ENCODE peak calls at places on chromosomes 1 and 21, in four cellular contexts. One of them, this sample, is unnamed.

GRCh38 chr1:165073402-165074007 is 283.0 kb downstream of the LMX1A start:
- DNase-seq in heart right ventricle: no peak
- DNase-seq in GM23248: peak
- DNase-seq in body of pancreas: peak
- DNase-seq in this sample: no peak

GRCh38 chr1:111444031-111444430 is 5.0 kb downstream of the WDR77 start:
- DNase-seq in GM23248: no peak
- DNase-seq in body of pancreas: no peak
- DNase-seq in heart right ventricle: no peak
- DNase-seq in this sample: no peak

GRCh38 chr1:77539510-77540142 is 142.8 kb downstream of the ZZZ3 start:
- DNase-seq in GM23248: peak
- DNase-seq in heart right ventricle: peak
- DNase-seq in body of pancreas: no peak
- DNase-seq in this sample: no peak

GRCh38 chr1:175174702-175175102 is 17.9 kb downstream of the KIAA0040 start:
- DNase-seq in body of pancreas: no peak
- DNase-seq in heart right ventricle: no peak
- DNase-seq in GM23248: no peak
- DNase-seq in this sample: no peak

GRCh38 chr1:9900142-9901043 is 9.7 kb downstream of the CTNNBIP1 start:
- DNase-seq in heart right ventricle: peak
- DNase-seq in GM23248: no peak
- DNase-seq in body of pancreas: peak
- DNase-seq in this sample: peak

GRCh38 chr1:86552376-86552775 is 5.5 kb downstream of the CLCA4 start:
- DNase-seq in body of pancreas: no peak
- DNase-seq in heart right ventricle: no peak
- DNase-seq in GM23248: no peak
- DNase-seq in this sample: no peak

GRCh38 chr21:16678479-16678878 is 834.4 kb upstream of the CXADR start:
- DNase-seq in heart right ventricle: no peak
- DNase-seq in GM23248: no peak
- DNase-seq in body of pancreas: no peak
- DNase-seq in this sample: no peak

GRCh38 chr21:27104749-27105439 is 138.0 kb upstream of the ADAMTS5 start:
- DNase-seq in body of pancreas: no peak
- DNase-seq in GM23248: peak
- DNase-seq in heart right ventricle: no peak
- DNase-seq in this sample: no peak

GRCh38 chr21:46317710-46318463 is 5.8 kb downstream of the C21orf58 start:
- DNase-seq in body of pancreas: no peak
- DNase-seq in GM23248: no peak
- DNase-seq in heart right ventricle: peak
- DNase-seq in this sample: no peak

GRCh38 chr1:33181906-33182305 is at the start of gene TRIM62:
- DNase-seq in heart right ventricle: peak
- DNase-seq in GM23248: peak
- DNase-seq in body of pancreas: peak
- DNase-seq in this sample: no peak

GRCh38 chr1:101193733-101194169 is 43.1 kb upstream of the S1PR1 start:
- DNase-seq in heart right ventricle: no peak
- DNase-seq in GM23248: peak
- DNase-seq in body of pancreas: no peak
- DNase-seq in this sample: no peak

GRCh38 chr1:213464786-213465460 is 413.9 kb downstream of the RPS6KC1 start:
- DNase-seq in heart right ventricle: no peak
- DNase-seq in body of pancreas: no peak
- DNase-seq in GM23248: no peak
- DNase-seq in this sample: no peak

DNA sequence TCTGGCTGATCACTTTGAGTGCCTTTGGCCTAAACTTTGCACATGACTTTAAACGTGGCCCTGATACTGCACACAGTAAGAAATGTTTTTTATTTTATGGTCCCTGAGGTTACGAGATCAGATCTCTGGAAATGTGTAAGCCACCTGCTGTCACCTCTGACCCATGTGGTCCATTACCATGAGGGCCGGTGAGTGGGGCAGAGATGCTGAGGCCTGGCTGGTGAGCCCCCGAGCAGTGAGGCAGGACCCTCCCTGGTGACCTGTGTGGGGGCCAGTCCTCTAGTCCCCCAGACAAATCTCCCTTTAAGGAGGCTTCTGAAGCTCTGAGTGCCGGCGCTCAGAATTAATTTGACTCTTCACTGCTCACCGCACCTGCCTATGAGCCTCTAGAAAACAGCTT is 12.4 kb downstream of the TFF3 start:
- DNase-seq in heart right ventricle: no peak
- DNase-seq in GM23248: no peak
- DNase-seq in body of pancreas: no peak
- DNase-seq in this sample: no peak
- H3K27ac ChIP-seq in heart right ventricle: peak
- H3K27ac ChIP-seq in GM23248: no peak
- H3K27ac ChIP-seq in body of pancreas: no peak
- H3K27ac ChIP-seq in this sample: no peak

GRCh38 chr1:155648207-155649147 is 38.5 kb downstream of the MSTO1 start:
- DNase-seq in body of pancreas: no peak
- DNase-seq in GM23248: peak
- DNase-seq in heart right ventricle: peak
- DNase-seq in this sample: no peak

GRCh38 chr1:155652951-155653350 is 35.6 kb downstream of the YY1AP1 start:
- DNase-seq in heart right ventricle: no peak
- DNase-seq in GM23248: no peak
- DNase-seq in body of pancreas: no peak
- DNase-seq in this sample: no peak

GRCh38 chr1:155650231-155650757 is 38.3 kb downstream of the YY1AP1 start:
- DNase-seq in GM23248: no peak
- DNase-seq in body of pancreas: no peak
- DNase-seq in heart right ventricle: no peak
- DNase-seq in this sample: no peak

GRCh38 chr1:155649689-155650088 is 38.9 kb downstream of the YY1AP1 start:
- DNase-seq in GM23248: no peak
- DNase-seq in heart right ventricle: no peak
- DNase-seq in body of pancreas: no peak
- DNase-seq in this sample: no peak

GRCh38 chr1:155651861-155652661 is 36.5 kb downstream of the YY1AP1 start:
- DNase-seq in GM23248: peak
- DNase-seq in body of pancreas: no peak
- DNase-seq in heart right ventricle: no peak
- DNase-seq in this sample: no peak
- H3K27ac ChIP-seq in GM23248: peak
- H3K27ac ChIP-seq in body of pancreas: no peak
- H3K27ac ChIP-seq in heart right ventricle: no peak
- H3K27ac ChIP-seq in this sample: no peak

GRCh38 chr1:223771814-223772770 is 59.8 kb downstream of the CAPN2 start:
- DNase-seq in body of pancreas: no peak
- DNase-seq in heart right ventricle: peak
- DNase-seq in GM23248: peak
- DNase-seq in this sample: no peak
- H3K27ac ChIP-seq in body of pancreas: peak
- H3K27ac ChIP-seq in heart right ventricle: peak
- H3K27ac ChIP-seq in GM23248: peak
- H3K27ac ChIP-seq in this sample: peak

DNA sequence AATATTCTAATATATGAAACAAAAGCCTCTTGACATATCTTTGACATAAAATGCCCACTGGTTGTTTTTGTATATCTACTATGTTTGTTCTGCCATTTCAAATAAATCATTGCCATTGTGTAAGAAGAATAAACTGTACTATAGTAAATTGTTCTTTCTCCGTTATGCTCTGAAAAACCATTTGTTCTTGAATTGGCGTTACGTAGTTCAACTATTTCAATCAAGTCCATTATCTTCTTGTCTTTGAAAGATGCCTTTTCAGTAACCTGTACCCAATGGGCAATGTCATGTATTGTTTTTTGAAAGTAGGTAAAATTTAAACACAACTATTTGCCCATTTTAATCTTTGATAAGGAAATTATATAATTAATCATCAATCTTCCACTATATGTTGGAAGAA is 294.7 kb downstream of the PTPRC start:
- DNase-seq in GM23248: no peak
- DNase-seq in body of pancreas: no peak
- DNase-seq in heart right ventricle: no peak
- DNase-seq in this sample: no peak
- H3K27ac ChIP-seq in GM23248: no peak
- H3K27ac ChIP-seq in body of pancreas: no peak
- H3K27ac ChIP-seq in heart right ventricle: peak
- H3K27ac ChIP-seq in this sample: peak

GRCh38 chr1:44970317-44970716 is 16.1 kb downstream of the EIF2B3 start:
- DNase-seq in GM23248: no peak
- DNase-seq in heart right ventricle: no peak
- DNase-seq in body of pancreas: no peak
- DNase-seq in this sample: no peak

GRCh38 chr1:44973645-44974044 is 12.8 kb downstream of the EIF2B3 start:
- DNase-seq in body of pancreas: no peak
- DNase-seq in GM23248: no peak
- DNase-seq in heart right ventricle: no peak
- DNase-seq in this sample: no peak

DNA sequence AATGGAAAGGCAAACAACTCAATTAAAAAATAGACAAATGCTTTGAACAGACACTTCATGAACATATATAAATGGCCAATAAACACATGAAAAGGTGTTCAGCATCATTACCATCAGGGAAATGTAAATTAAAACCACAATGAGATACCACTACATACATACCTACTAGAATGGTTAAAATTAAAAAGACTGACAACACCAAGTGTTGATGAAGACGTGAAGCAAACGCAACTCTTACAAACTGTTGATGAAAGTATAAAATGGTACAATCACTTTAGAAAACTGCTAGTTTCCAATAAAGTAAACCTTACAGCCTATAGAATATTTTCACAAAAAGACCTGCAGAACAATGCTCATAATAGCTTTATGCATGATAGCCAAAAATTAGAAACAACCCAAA is 10.1 kb downstream of the EIF2B3 start:
- DNase-seq in body of pancreas: no peak
- DNase-seq in heart right ventricle: no peak
- DNase-seq in GM23248: no peak
- DNase-seq in this sample: no peak
- H3K27ac ChIP-seq in body of pancreas: no peak
- H3K27ac ChIP-seq in heart right ventricle: no peak
- H3K27ac ChIP-seq in GM23248: no peak
- H3K27ac ChIP-seq in this sample: no peak

GRCh38 chr1:19560480-19560879 is 75.1 kb upstream of the CAPZB start:
- DNase-seq in body of pancreas: no peak
- DNase-seq in heart right ventricle: no peak
- DNase-seq in GM23248: no peak
- DNase-seq in this sample: no peak

GRCh38 chr1:19569786-19570185 is 74.3 kb upstream of the NBL1 start:
- DNase-seq in GM23248: no peak
- DNase-seq in heart right ventricle: no peak
- DNase-seq in body of pancreas: no peak
- DNase-seq in this sample: no peak

GRCh38 chr1:19563336-19564097 is 78.2 kb upstream of the CAPZB start:
- DNase-seq in heart right ventricle: peak
- DNase-seq in GM23248: peak
- DNase-seq in body of pancreas: peak
- DNase-seq in this sample: peak

GRCh38 chr1:19559641-19560040 is 74.3 kb upstream of the CAPZB start:
- DNase-seq in heart right ventricle: no peak
- DNase-seq in body of pancreas: no peak
- DNase-seq in GM23248: peak
- DNase-seq in this sample: no peak

DNA sequence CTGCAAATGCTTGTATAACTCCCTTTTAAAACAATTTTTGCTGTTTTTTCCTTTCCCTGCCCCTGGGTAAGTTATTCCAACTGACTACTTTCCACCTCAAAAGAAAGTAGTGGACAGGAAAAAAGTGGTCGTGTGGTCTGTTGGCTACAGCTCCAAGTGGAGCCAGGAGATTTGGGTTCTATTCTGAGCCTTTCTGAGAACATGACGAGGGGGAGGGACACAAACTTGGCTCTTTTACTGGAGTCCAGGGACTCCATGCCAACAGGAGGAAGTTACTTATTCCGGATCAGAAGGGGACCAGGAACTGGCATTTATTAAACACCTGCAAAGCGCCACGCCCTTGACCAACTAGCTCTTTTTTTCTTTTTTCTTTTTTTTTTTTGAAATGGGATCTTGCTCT is 79.0 kb upstream of the CAPZB start:
- DNase-seq in body of pancreas: no peak
- DNase-seq in heart right ventricle: peak
- DNase-seq in GM23248: no peak
- DNase-seq in this sample: no peak
- H3K27ac ChIP-seq in body of pancreas: no peak
- H3K27ac ChIP-seq in heart right ventricle: peak
- H3K27ac ChIP-seq in GM23248: peak
- H3K27ac ChIP-seq in this sample: peak